ENCODE peak calls at places on chromosomes 6 and 20, in seven cellular contexts. K, X, I, U, A, H and C are unnamed samples.
A peak's percentile ranks its signal among the peaks of the same experiment; 100 is the strongest.

GRCh38 chr6:56652994-56653393 is 10.3 kb upstream of the DST start:
- DNase-seq in U (no peak), I (peak; percentile 84), K (peak; percentile 90), X (no peak), A (no peak), H (peak; percentile 79), C (no peak)

GRCh38 chr20:47571426-47571825 is 69.7 kb downstream of the NCOA3 start:
- DNase-seq in U (no peak), H (no peak), A (no peak), K (no peak), I (no peak), X (no peak), C (no peak)

GRCh38 chr6:166752097-166752496 is 125.0 kb upstream of the RPS6KA2 start:
- DNase-seq in K (no peak), H (no peak), I (no peak), U (no peak), X (no peak), A (no peak), C (no peak)

GRCh38 chr20:34043025-34043424 is 49.3 kb downstream of the RALY start:
- DNase-seq in I (no peak), X (no peak), U (no peak), H (no peak), K (no peak), A (no peak), C (no peak)

GRCh38 chr6:110703906-110704594 is 111.2 kb downstream of the CDK19 start:
- DNase-seq in U (no peak), X (no peak), K (peak; percentile 23), I (no peak), H (peak; percentile 30), A (no peak), C (no peak)

GRCh38 chr6:26183581-26184408 is 96.6 kb downstream of the HFE start:
- DNase-seq in A (no peak), K (no peak), X (peak; percentile 92), I (peak; percentile 91), H (peak; percentile 64), U (peak; percentile 80), C (no peak)

GRCh38 chr6:41572613-41573012 is 26.4 kb downstream of the FOXP4 start:
- DNase-seq in U (no peak), I (no peak), A (no peak), H (no peak), K (no peak), X (no peak), C (no peak)

GRCh38 chr6:142846883-142847287 is 98.1 kb downstream of the HIVEP2 start:
- DNase-seq in X (no peak), H (peak; percentile 95), A (no peak), K (peak; percentile 74), U (peak; percentile 64), I (peak; percentile 93), C (no peak)

GRCh38 chr6:34657307-34657978 is 39.1 kb downstream of the ILRUN start:
- DNase-seq in X (peak; percentile 45), K (peak; percentile 83), U (peak; percentile 82), I (peak; percentile 85), A (peak; percentile 59), H (peak; percentile 90), C (no peak)

GRCh38 chr6:56922645-56923044 is 32.3 kb upstream of the BEND6 start:
- DNase-seq in A (no peak), K (no peak), U (no peak), I (no peak), H (no peak), X (no peak), C (no peak)

GRCh38 chr6:111602481-111603404 is 2.9 kb downstream of the TRAF3IP2 start:
- DNase-seq in X (no peak), K (no peak), U (peak; percentile 62), A (no peak), I (peak; percentile 86), H (peak; percentile 87), C (no peak)

GRCh38 chr6:22468566-22468965 is 100.8 kb upstream of the HDGFL1 start:
- DNase-seq in H (peak; percentile 17), I (peak; percentile 44), A (no peak), U (no peak), X (no peak), K (peak; percentile 31), C (no peak)

GRCh38 chr6:684831-685636 is 7.9 kb downstream of the EXOC2 start:
- DNase-seq in A (no peak), X (no peak), U (no peak), H (peak; percentile 59), K (no peak), I (peak; percentile 77), C (peak; percentile 25)

GRCh38 chr6:63904844-63905243 is 269.2 kb downstream of the PHF3 start:
- DNase-seq in U (peak; percentile 62), A (no peak), X (no peak), H (peak; percentile 85), K (peak; percentile 53), I (peak; percentile 80), C (no peak)

GRCh38 chr6:2480267-2480966 is 235.0 kb upstream of the GMDS start:
- DNase-seq in X (no peak), I (peak; percentile 17), K (no peak), U (no peak), A (no peak), H (no peak), C (no peak)

DNA sequence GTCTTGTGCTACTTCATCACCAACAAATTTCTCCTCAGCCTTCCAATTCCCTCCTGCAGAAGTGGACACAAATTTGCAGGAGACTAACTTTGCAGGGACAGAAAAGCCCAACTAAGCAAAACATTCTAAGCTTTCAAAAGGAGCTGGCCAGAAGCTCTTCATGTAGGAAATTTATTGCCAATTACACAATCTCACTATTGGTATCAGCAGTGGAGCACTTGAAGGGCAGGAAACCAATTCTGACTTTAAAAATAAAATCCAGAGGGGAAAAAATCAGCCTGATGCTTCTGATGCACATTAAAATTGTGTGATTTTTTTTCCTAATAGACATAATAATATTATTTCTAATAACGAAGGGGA is 193.3 kb downstream of the LY86 start:
- DNase-seq in I (no peak), U (no peak), A (no peak), K (no peak), X (no peak), H (no peak), C (no peak)
- H2AFZ ChIP-seq in I (no peak overlapping the region), U (no peak overlapping the region), A (no peak overlapping the region), K (no peak overlapping the region), X (no peak overlapping the region), H (no peak overlapping the region), C (no peak overlapping the region)

GRCh38 chr20:32965581-32966373 is 38.5 kb downstream of the SUN5 start:
- DNase-seq in A (peak; percentile 66), U (no peak), K (no peak), H (no peak), X (no peak), I (no peak), C (no peak)
- H3K4me3 ChIP-seq in A (no peak overlapping the region), U (no peak overlapping the region), K (no peak overlapping the region), H (no peak overlapping the region), X (no peak overlapping the region), I (no peak overlapping the region), C (no peak overlapping the region)

GRCh38 chr20:38210741-38211140 is 45.7 kb upstream of the TGM2 start:
- DNase-seq in K (peak; percentile 36), U (no peak), I (peak; percentile 53), A (no peak), H (peak; percentile 47), X (no peak), C (no peak)

GRCh38 chr20:38208523-38208922 is 43.5 kb upstream of the TGM2 start:
- DNase-seq in H (no peak), A (no peak), X (no peak), U (no peak), K (no peak), I (no peak), C (no peak)

GRCh38 chr20:38209054-38209675 is 44.1 kb upstream of the TGM2 start:
- DNase-seq in A (no peak), I (no peak), K (no peak), H (no peak), U (no peak), X (no peak), C (no peak)

GRCh38 chr20:38211200-38212097 is 46.4 kb upstream of the TGM2 start:
- DNase-seq in H (peak; percentile 32), X (no peak), A (no peak), K (no peak), U (no peak), I (no peak), C (no peak)

GRCh38 chr20:38209736-38210405 is 44.8 kb upstream of the TGM2 start:
- DNase-seq in X (no peak), A (no peak), H (peak; percentile 51), K (peak; percentile 49), U (no peak), I (no peak), C (no peak)
- H2AFZ ChIP-seq in X (no peak overlapping the region), A (no peak overlapping the region), H (no peak overlapping the region), K (no peak overlapping the region), U (no peak overlapping the region), I (no peak overlapping the region), C (no peak overlapping the region)

DNA sequence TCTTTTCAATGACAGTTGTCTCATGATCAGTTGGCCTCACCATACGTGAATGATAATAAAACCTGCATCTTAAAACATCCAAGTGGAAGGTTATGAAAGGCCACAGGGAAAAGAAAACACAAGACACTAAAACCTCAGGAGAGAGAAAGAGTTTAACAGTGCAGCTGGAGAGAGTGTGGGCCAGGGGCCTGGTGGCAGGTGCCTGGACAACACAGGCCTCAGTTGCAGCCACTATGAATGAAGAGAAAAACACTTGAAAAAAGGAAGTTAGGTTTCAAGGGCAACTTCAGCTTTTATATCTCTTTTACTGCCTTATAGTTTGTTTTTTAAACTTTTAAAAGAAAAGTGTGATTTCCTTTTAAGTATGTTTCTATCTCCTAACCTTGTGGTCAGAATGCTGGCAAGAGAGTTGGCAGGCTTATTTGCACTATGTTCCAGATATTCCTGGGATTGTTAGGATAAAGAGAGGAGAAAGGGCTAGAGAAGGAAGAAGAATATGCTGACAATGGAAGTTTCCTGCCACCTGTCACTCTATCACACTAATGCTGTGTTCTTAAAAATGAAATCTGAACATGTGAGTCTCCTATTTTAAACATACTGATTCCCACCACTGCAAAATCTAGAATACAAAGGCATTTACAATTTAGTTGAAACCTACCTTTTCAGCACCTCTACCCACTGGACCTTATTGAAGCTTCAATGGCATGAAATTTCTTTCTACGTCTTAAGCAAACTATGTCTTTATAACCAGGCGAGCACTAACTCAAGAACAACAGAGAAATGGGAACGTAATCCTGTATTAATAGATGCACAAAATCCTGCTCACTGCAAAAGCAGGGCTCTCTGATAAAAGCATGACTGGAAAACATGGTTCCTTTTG is 222.4 kb downstream of the CD83 start:
- DNase-seq in U (no peak), A (no peak), H (no peak), I (no peak), X (no peak), K (no peak), C (no peak)
- H3K4me3 ChIP-seq in U (no peak overlapping the region), A (no peak overlapping the region), H (no peak overlapping the region), I (no peak overlapping the region), X (no peak overlapping the region), K (no peak overlapping the region), C (no peak overlapping the region)

GRCh38 chr6:163324928-163325784 is 89.4 kb upstream of the QKI start:
- DNase-seq in X (no peak), I (peak; percentile 63), K (peak; percentile 62), U (peak; percentile 44), A (no peak), H (peak; percentile 67), C (no peak)
- H2AFZ ChIP-seq in X (no peak overlapping the region), I (no peak overlapping the region), K (peak overlapping the region; percentile 76), U (peak overlapping the region; percentile 21), A (no peak overlapping the region), H (peak overlapping the region; percentile 84), C (no peak overlapping the region)

DNA sequence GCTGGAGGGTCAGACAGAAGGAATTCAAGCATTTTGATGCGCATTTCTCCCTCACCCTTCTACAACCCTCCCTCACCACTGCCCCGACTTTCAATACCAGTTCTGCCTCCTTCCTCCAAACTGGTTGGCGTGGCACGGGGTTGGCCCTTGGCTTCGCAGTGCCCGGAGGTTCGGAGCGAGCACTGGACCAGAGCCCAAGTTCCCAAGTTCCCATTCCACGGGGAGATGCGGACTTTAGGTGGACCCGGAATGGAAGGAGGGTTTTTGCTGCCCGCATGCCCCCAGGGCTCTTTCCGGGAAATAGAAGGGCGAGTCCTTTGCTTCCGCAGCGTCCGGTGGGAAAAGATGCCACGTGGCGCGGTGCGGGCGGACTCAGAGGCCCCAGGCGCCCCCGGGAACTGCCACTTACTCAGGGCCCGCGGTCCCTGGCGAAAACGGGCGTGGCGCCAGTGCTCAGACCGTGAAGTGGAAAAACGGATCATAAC is 8.0 kb upstream of the LAMP5 start:
- DNase-seq in A (no peak), I (no peak), H (no peak), X (peak; percentile 36), K (no peak), U (no peak), C (no peak)
- H3K4me3 ChIP-seq in A (no peak overlapping the region), I (no peak overlapping the region), H (no peak overlapping the region), X (peak overlapping the region; percentile 52), K (no peak overlapping the region), U (no peak overlapping the region), C (no peak overlapping the region)